ENCODE peak calls at places on chromosomes 5 and 9, in five cellular contexts. U is body of pancreas, B is lower leg skin, F is astrocyte, N is heart right ventricle. Y is an unnamed sample.
A peak's percentile ranks its signal among the peaks of the same experiment; 100 is the strongest.

GRCh38 chr9:121655231-121655755 is 3.9 kb downstream of the DAB2IP start:
- DNase-seq in U (no peak), B (no peak), F (no peak), N (no peak), Y (no peak)

GRCh38 chr9:69357030-69357853 is 32.2 kb downstream of the ENTREP1 start:
- DNase-seq in U (no peak), B (no peak), F (no peak), N (peak; percentile 40), Y (no peak)

GRCh38 chr9:115689331-115689730 is 464.3 kb upstream of the PAPPA start:
- DNase-seq in U (no peak), B (no peak), F (no peak), N (no peak), Y (no peak)

GRCh38 chr9:105572455-105572854 is 14.5 kb downstream of the FKTN start:
- DNase-seq in U (no peak), B (no peak), F (no peak), N (no peak), Y (no peak)

GRCh38 chr5:135713516-135713915 is 120.9 kb upstream of the SLC25A48 start:
- DNase-seq in U (no peak), B (no peak), F (no peak), N (no peak), Y (no peak)

GRCh38 chr9:105065119-105066088 is 137.4 kb upstream of the ABCA1 start:
- DNase-seq in U (peak; percentile 22), B (peak; percentile 74), F (no peak), N (no peak), Y (no peak)

GRCh38 chr5:165497707-165498106 is 1992.3 kb downstream of the MAT2B start:
- DNase-seq in U (no peak), B (no peak), F (peak; percentile 16), N (no peak), Y (peak; percentile 28)

GRCh38 chr9:1071730-1072129 is 21.6 kb downstream of the DMRT2 start:
- DNase-seq in U (no peak), B (no peak), F (no peak), N (no peak), Y (no peak)

GRCh38 chr5:136174021-136174659 is 18.8 kb downstream of the SMIM32 start:
- DNase-seq in U (no peak), B (no peak), F (peak; percentile 44), N (no peak), Y (peak; percentile 81)

GRCh38 chr5:173572431-173573125 is 43.9 kb downstream of the BOD1 start:
- DNase-seq in U (no peak), B (peak; percentile 53), F (no peak), N (no peak), Y (peak; percentile 59)

GRCh38 chr5:152701305-152701704 is 296.2 kb upstream of the NMUR2 start:
- DNase-seq in U (no peak), B (no peak), F (no peak), N (no peak), Y (no peak)

GRCh38 chr5:88879724-88880123 is 3.3 kb downstream of the MEF2C start:
- DNase-seq in U (no peak), B (no peak), F (no peak), N (no peak), Y (peak; percentile 37)

GRCh38 chr5:97549496-97549895 is 366.4 kb upstream of the RIOK2 start:
- DNase-seq in U (no peak), B (no peak), F (no peak), N (no peak), Y (no peak)

GRCh38 chr5:177403826-177404640 is 3.6 kb upstream of the PFN3 start:
- DNase-seq in U (peak; percentile 84), B (peak; percentile 96), F (peak; percentile 45), N (peak; percentile 81), Y (peak; percentile 75)

GRCh38 chr9:27645166-27645840 is 72.0 kb upstream of the C9orf72 start:
- DNase-seq in U (no peak), B (no peak), F (no peak), N (no peak), Y (no peak)

GRCh38 chr9:6566409-6567139 is 79.0 kb downstream of the GLDC start:
- DNase-seq in U (no peak), B (no peak), F (peak; percentile 98), N (peak; percentile 11), Y (peak; percentile 98)

GRCh38 chr5:15772131-15772530 is 272.2 kb downstream of the FBXL7 start:
- DNase-seq in U (no peak), B (no peak), F (no peak), N (no peak), Y (no peak)

GRCh38 chr5:219492-219891 is 1.4 kb downstream of the SDHA start:
- DNase-seq in U (no peak), B (no peak), F (peak; percentile 48), N (no peak), Y (peak; percentile 54)

GRCh38 chr5:168793844-168794837 is 215.0 kb upstream of the PANK3 start:
- DNase-seq in U (no peak), B (peak; percentile 94), F (peak; percentile 81), N (no peak), Y (peak; percentile 63)

GRCh38 chr5:169161022-169161680 is 139.8 kb downstream of the SLIT3 start:
- DNase-seq in U (peak; percentile 43), B (peak; percentile 89), F (peak; percentile 92), N (peak; percentile 16), Y (peak; percentile 98)

GRCh38 chr9:4798281-4798680 is 5.5 kb downstream of the RCL1 start:
- DNase-seq in U (no peak), B (no peak), F (no peak), N (no peak), Y (no peak)

GRCh38 chr9:112921549-112921948 is 30.9 kb upstream of the SLC46A2 start:
- DNase-seq in U (no peak), B (no peak), F (peak; percentile 42), N (no peak), Y (peak; percentile 65)

GRCh38 chr9:95276395-95276954 is 41.0 kb downstream of the FANCC start:
- DNase-seq in U (no peak), B (no peak), F (no peak), N (no peak), Y (no peak)

GRCh38 chr5:37071901-37072581 is 177.1 kb downstream of the CPLANE1 start:
- DNase-seq in U (no peak), B (no peak), F (peak; percentile 95), N (no peak), Y (peak; percentile 98)

GRCh38 chr9:131707677-131708612 is 31.9 kb downstream of the RAPGEF1 start:
- DNase-seq in U (peak; percentile 81), B (peak; percentile 90), F (peak; percentile 79), N (peak; percentile 57), Y (peak; percentile 85)

GRCh38 chr9:93574900-93575705 is 1.3 kb upstream of the PHF2 start:
- DNase-seq in U (no peak), B (no peak), F (no peak), N (no peak), Y (no peak)

GRCh38 chr9:119273984-119274665 is 95.1 kb downstream of the BRINP1 start:
- DNase-seq in U (no peak), B (no peak), F (peak; percentile 52), N (no peak), Y (no peak)

GRCh38 chr5:145718956-145719355 is 116.2 kb downstream of the PRELID2 start:
- DNase-seq in U (no peak), B (no peak), F (peak; percentile 20), N (no peak), Y (peak; percentile 62)
- TF ChIP-seq CTCF in U (peak; percentile 45), B (no peak), F (peak; percentile 42), N (no peak), Y (peak; percentile 78)

DNA sequence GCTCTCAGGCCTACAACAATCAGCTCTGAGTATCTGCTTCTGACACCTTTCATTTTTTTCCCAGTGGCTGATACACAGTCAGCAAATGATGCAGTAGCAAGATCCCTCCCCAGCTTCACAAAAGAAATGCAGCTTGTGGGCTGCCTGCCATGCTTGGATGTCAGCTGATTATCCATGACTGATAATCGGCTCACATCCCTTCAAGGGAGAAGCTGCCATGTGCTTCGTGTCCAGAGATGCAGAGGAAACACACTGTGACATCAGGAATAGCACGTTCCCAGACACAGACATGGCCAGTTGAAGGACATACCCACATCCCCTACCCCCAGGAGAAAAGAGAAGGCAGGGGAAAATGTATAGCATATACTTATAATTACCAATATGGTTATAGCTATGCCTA is 27.9 kb downstream of the TMEM215 start:
- DNase-seq in U (no peak), B (no peak), F (no peak), N (no peak), Y (no peak)
- H3K4me3 ChIP-seq in U (no peak overlapping the region), B (no peak overlapping the region), F (no peak overlapping the region), N (no peak overlapping the region), Y (no peak overlapping the region)

DNA sequence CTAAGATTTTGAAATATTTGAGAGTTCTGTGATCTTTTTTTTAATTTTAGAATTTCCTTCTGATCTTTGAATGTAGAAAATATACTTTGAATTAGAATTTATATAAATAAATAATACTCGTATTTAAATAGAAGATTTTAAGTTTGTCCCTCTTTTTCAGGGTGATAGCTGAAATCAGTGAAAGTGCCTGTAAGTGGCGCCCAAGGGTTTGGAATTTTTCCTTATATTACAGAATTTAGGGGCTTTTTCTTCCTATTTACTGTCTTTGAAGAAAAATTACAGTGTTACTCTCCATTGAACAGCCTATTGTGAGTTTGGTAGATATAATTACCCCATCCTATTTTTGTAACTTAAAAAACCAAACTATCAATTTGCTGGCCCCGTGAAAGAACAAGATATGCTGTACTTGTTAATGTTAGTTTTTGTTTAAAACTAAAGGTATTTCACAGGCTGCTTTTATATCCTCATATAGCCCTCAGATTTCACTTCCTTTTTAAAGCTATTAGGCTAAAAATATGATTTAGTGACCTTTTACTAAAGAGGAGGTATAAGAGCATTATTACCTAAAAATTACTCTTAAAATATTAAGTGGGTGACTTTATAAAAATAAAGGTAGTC is 3.2 kb downstream of the MAP3K1 start:
- DNase-seq in U (no peak), B (no peak), F (no peak), N (no peak), Y (peak; percentile 53)
- TF ChIP-seq CTCF in U (no peak), B (no peak), F (peak; percentile 20), N (no peak), Y (peak; percentile 44)

GRCh38 chr9:17225407-17225806 is 90.6 kb downstream of the CNTLN start:
- DNase-seq in U (no peak), B (no peak), F (no peak), N (no peak), Y (no peak)

GRCh38 chr9:17219261-17219660 is 84.4 kb downstream of the CNTLN start:
- DNase-seq in U (no peak), B (no peak), F (no peak), N (no peak), Y (peak; percentile 13)

DNA sequence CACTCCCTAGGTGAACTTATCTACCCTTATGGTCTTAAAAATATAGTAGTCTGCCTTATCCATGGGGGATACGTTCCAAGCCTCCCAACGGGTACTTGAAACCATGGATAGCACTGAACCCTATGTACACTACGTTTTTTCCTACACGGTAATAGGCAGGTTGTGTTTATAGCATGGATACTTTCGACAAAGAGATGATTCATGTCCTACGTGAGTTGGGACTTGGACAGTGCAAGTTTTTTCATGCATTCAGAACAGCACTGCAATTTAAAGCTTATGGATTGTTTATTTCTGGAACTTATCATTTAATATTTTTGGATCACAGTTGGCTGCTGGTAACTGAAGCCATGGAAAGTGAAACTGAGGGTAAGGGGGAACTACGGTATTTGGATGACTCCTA is 88.1 kb downstream of the CNTLN start:
- DNase-seq in U (no peak), B (no peak), F (no peak), N (no peak), Y (no peak)
- H3K4me3 ChIP-seq in U (no peak overlapping the region), B (no peak overlapping the region), F (no peak overlapping the region), N (no peak overlapping the region), Y (no peak overlapping the region)

GRCh38 chr5:73152411-73153388 is 20.3 kb upstream of the TMEM174 start:
- DNase-seq in U (no peak), B (no peak), F (no peak), N (no peak), Y (no peak)
- TF ChIP-seq CTCF in U (no peak), B (no peak), F (no peak), N (no peak), Y (no peak)

GRCh38 chr5:127585661-127586060 is 63.2 kb upstream of the CTXN3 start:
- DNase-seq in U (no peak), B (no peak), F (no peak), N (no peak), Y (no peak)
- H3K4me3 ChIP-seq in U (no peak overlapping the region), B (no peak overlapping the region), F (no peak overlapping the region), N (no peak overlapping the region), Y (no peak overlapping the region)